ENCODE peak calls at places on chromosome 14, in six cellular contexts. S is natural killer cell treated with Interleukin-12 subunit alpha and Interleukin-12 subunit beta and Interleukin-15 and Interleukin-18, amount 100 ng/mL, for 72 hours; H is NAMALWA; V is neural crest cell; Z is stimulated activated CD8-positive, alpha-beta memory T cell treated with anti-CD3 and anti-CD28 coated beads, Interleukin-7, amount 100 ng/mL, for 1 hour; D is dorsolateral prefrontal cortex. C is an unnamed sample.

GRCh38 chr14:73173092-73173735 is 36.9 kb downstream of the PSEN1 start:
- DNase-seq in S (no peak), H (peak), Z (no peak), D (no peak), V (no peak), C (no peak)

GRCh38 chr14:21748869-21749303 is 75.3 kb upstream of the OR4E1 start:
- DNase-seq in S (no peak), V (peak), Z (no peak), D (peak), H (peak), C (no peak)

GRCh38 chr14:97459180-97459579 is 662.0 kb downstream of the VRK1 start:
- DNase-seq in V (no peak), Z (no peak), D (no peak), S (peak), H (no peak), C (no peak)

GRCh38 chr14:32938719-32939253 is at the start of gene NPAS3:
- DNase-seq in V (no peak), D (no peak), H (no peak), Z (no peak), S (no peak), C (no peak)

GRCh38 chr14:80310950-80311349 is 99.6 kb upstream of the DIO2 start:
- DNase-seq in S (no peak), D (no peak), H (no peak), Z (no peak), V (no peak), C (no peak)

GRCh38 chr14:104993808-104994591 is 8.4 kb downstream of the CLBA1 start:
- DNase-seq in H (no peak), Z (no peak), S (no peak), D (no peak), V (no peak), C (no peak)

GRCh38 chr14:99699071-99699760 is 15.1 kb downstream of the CYP46A1 start:
- DNase-seq in Z (no peak), D (no peak), V (no peak), S (no peak), H (no peak), C (no peak)

GRCh38 chr14:105064721-105065143 is 498 bp downstream of the GPR132 start:
- DNase-seq in V (no peak), Z (no peak), H (no peak), D (no peak), S (no peak), C (no peak)

GRCh38 chr14:46840971-46841729 is 189.6 kb upstream of the RPL10L start:
- DNase-seq in Z (no peak), S (no peak), H (no peak), V (no peak), D (no peak), C (no peak)

GRCh38 chr14:31934767-31935266 is 142.3 kb upstream of the ARHGAP5 start:
- DNase-seq in S (no peak), V (peak), Z (no peak), D (no peak), H (no peak), C (no peak)

GRCh38 chr14:92581966-92582566 is 68.5 kb downstream of the RIN3 start:
- DNase-seq in Z (no peak), H (no peak), V (no peak), D (no peak), S (no peak), C (no peak)

GRCh38 chr14:104718147-104718546 is 5.9 kb upstream of the ADSS1 start:
- DNase-seq in S (no peak), D (no peak), Z (no peak), V (no peak), H (no peak), C (no peak)

GRCh38 chr14:23361320-23361719 is 3.7 kb downstream of the EFS start:
- DNase-seq in H (no peak), D (no peak), Z (no peak), S (peak), V (no peak), C (no peak)

GRCh38 chr14:34931206-34931605 is 51.6 kb upstream of the SRP54 start:
- DNase-seq in Z (no peak), V (no peak), S (no peak), D (no peak), H (no peak), C (no peak)

GRCh38 chr14:99685061-99685995 is 1.2 kb downstream of the CYP46A1 start:
- DNase-seq in Z (no peak), H (no peak), S (no peak), V (no peak), D (no peak), C (no peak)

GRCh38 chr14:64937176-64937820 is 5.2 kb downstream of the GPX2 start:
- DNase-seq in D (no peak), S (no peak), Z (no peak), V (no peak), H (no peak), C (no peak)

GRCh38 chr14:91271639-91272038 is 27.1 kb upstream of the GPR68 start:
- DNase-seq in V (no peak), H (no peak), Z (no peak), D (no peak), S (peak), C (no peak)

GRCh38 chr14:106013879-106014376 is 487.5 kb downstream of the TMEM121 start:
- DNase-seq in S (no peak), D (no peak), Z (no peak), H (peak), V (no peak), C (no peak)

GRCh38 chr14:30655124-30655523 is 33.0 kb downstream of the SCFD1 start:
- DNase-seq in Z (no peak), S (no peak), H (no peak), D (no peak), V (no peak), C (no peak)

GRCh38 chr14:68539311-68539737 is 253.5 kb downstream of the ZFP36L1 start:
- DNase-seq in Z (no peak), H (no peak), D (peak), V (peak), S (no peak), C (no peak)

GRCh38 chr14:60311417-60311816 is 62.4 kb downstream of the PPM1A start:
- DNase-seq in V (no peak), Z (no peak), D (no peak), H (no peak), S (no peak), C (no peak)

GRCh38 chr14:75832621-75833297 is 149.0 kb downstream of the TGFB3 start:
- DNase-seq in H (no peak), D (no peak), Z (no peak), V (no peak), S (no peak), C (no peak)

GRCh38 chr14:36105401-36105800 is 71.1 kb downstream of the PTCSC3 start:
- DNase-seq in Z (no peak), H (no peak), S (no peak), D (no peak), V (no peak), C (no peak)

GRCh38 chr14:101761881-101762529 is 496 bp downstream of the PPP2R5C start:
- DNase-seq in S (no peak), D (no peak), Z (no peak), V (no peak), H (peak), C (no peak)

GRCh38 chr14:68779761-68780323 is 13.0 kb downstream of the ZFP36L1 start:
- DNase-seq in H (no peak), D (no peak), Z (no peak), S (no peak), V (no peak), C (peak)

GRCh38 chr14:55160989-55161388 is 30.4 kb downstream of the DLGAP5 start:
- DNase-seq in D (no peak), V (no peak), H (peak), S (no peak), Z (no peak), C (no peak)

GRCh38 chr14:20302042-20302761 is 3.5 kb downstream of the TTC5 start:
- DNase-seq in H (no peak), Z (no peak), D (no peak), S (no peak), V (no peak), C (no peak)

GRCh38 chr14:32764131-32764530 is 174.5 kb upstream of the NPAS3 start:
- DNase-seq in D (no peak), Z (no peak), S (no peak), H (no peak), V (no peak), C (no peak)

GRCh38 chr14:45526715-45527549 is 273.9 kb upstream of the MIS18BP1 start:
- DNase-seq in Z (no peak), D (no peak), S (no peak), V (peak), H (peak), C (no peak)

GRCh38 chr14:106875503-106875902 is 1349.1 kb downstream of the TMEM121 start:
- DNase-seq in D (no peak), H (peak), S (no peak), Z (no peak), V (no peak), C (no peak)

GRCh38 chr14:97107760-97108159 is 310.6 kb downstream of the VRK1 start:
- DNase-seq in D (no peak), V (no peak), Z (no peak), H (no peak), S (no peak), C (no peak)

GRCh38 chr14:28264306-28264705 is 502.3 kb upstream of the FOXG1 start:
- DNase-seq in Z (no peak), H (no peak), S (no peak), V (no peak), D (no peak), C (no peak)

GRCh38 chr14:105196228-105196960 is 15.3 kb upstream of the NUDT14 start:
- DNase-seq in S (no peak), Z (no peak), D (no peak), H (no peak), V (peak), C (no peak)

GRCh38 chr14:34853041-34853440 is 22.1 kb downstream of the BAZ1A start:
- DNase-seq in V (no peak), H (no peak), Z (no peak), S (no peak), D (no peak), C (no peak)

GRCh38 chr14:61471297-61471980 is 150.1 kb downstream of the PRKCH start:
- DNase-seq in V (no peak), H (no peak), Z (no peak), S (no peak), D (no peak), C (no peak)

GRCh38 chr14:81162941-81163340 is 57.8 kb downstream of the GTF2A1 start:
- DNase-seq in D (no peak), V (no peak), S (no peak), Z (no peak), H (no peak), C (no peak)

GRCh38 chr14:74656964-74657363 is 44.9 kb upstream of the LTBP2 start:
- DNase-seq in S (no peak), V (no peak), Z (no peak), H (no peak), D (no peak), C (no peak)

GRCh38 chr14:99784508-99784907 is 8.7 kb upstream of the EML1 start:
- DNase-seq in Z (no peak), S (no peak), V (no peak), D (no peak), H (no peak), C (no peak)

GRCh38 chr14:38209572-38210159 is 2.0 kb downstream of the SSTR1 start:
- DNase-seq in S (no peak), V (no peak), D (no peak), H (no peak), Z (no peak), C (no peak)

GRCh38 chr14:75783184-75783583 is 122.1 kb downstream of the TTLL5 start:
- DNase-seq in H (no peak), V (no peak), D (no peak), S (no peak), Z (no peak), C (no peak)

C was measured in T-helper 17 cell.